ENCODE peak calls at places on chromosomes 4 and X, in five cellular contexts. One of them, this sample, is unnamed. For H3K4me1, the result is how much of the 10 kb centered on the place peaks cover.

GRCh38 chrX:19381326-19381725 is 37.6 kb downstream of the PDHA1 start:
- DNase-seq in A673: no peak
- DNase-seq in IMR-90: no peak
- DNase-seq in right lobe of liver: no peak
- DNase-seq in heart left ventricle: no peak
- DNase-seq in this sample: no peak

GRCh38 chr4:40750461-40751258 is 905 bp downstream of the NSUN7 start:
- DNase-seq in A673: peak
- DNase-seq in IMR-90: no peak
- DNase-seq in right lobe of liver: no peak
- DNase-seq in heart left ventricle: no peak
- DNase-seq in this sample: no peak

GRCh38 chr4:48093949-48094550 is 40.0 kb downstream of the TXK start:
- DNase-seq in right lobe of liver: no peak
- DNase-seq in heart left ventricle: no peak
- DNase-seq in A673: peak
- DNase-seq in IMR-90: peak
- DNase-seq in this sample: no peak

GRCh38 chrX:153926863-153927685 is 1.0 kb upstream of the ARHGAP4 start:
- DNase-seq in A673: peak
- DNase-seq in right lobe of liver: peak
- DNase-seq in heart left ventricle: peak
- DNase-seq in IMR-90: peak
- DNase-seq in this sample: no peak

GRCh38 chr4:93751410-93751809 is 77.1 kb upstream of the ATOH1 start:
- DNase-seq in A673: no peak
- DNase-seq in heart left ventricle: no peak
- DNase-seq in right lobe of liver: no peak
- DNase-seq in IMR-90: no peak
- DNase-seq in this sample: no peak

GRCh38 chr4:138835833-138836521 is 179.6 kb upstream of the NOCT start:
- DNase-seq in IMR-90: peak
- DNase-seq in right lobe of liver: peak
- DNase-seq in heart left ventricle: peak
- DNase-seq in A673: peak
- DNase-seq in this sample: no peak

GRCh38 chr4:145130130-145130529 is 32.0 kb downstream of the ABCE1 start:
- DNase-seq in heart left ventricle: no peak
- DNase-seq in A673: no peak
- DNase-seq in IMR-90: no peak
- DNase-seq in right lobe of liver: no peak
- DNase-seq in this sample: no peak

GRCh38 chrX:153762636-153763173 is 1.3 kb upstream of the PLXNB3 start:
- DNase-seq in A673: no peak
- DNase-seq in heart left ventricle: no peak
- DNase-seq in IMR-90: no peak
- DNase-seq in right lobe of liver: peak
- DNase-seq in this sample: no peak

GRCh38 chrX:106302304-106302703 is 134.2 kb downstream of the PWWP3B start:
- DNase-seq in right lobe of liver: no peak
- DNase-seq in A673: no peak
- DNase-seq in heart left ventricle: no peak
- DNase-seq in IMR-90: no peak
- DNase-seq in this sample: no peak

GRCh38 chr4:76216521-76216920 is 2.9 kb upstream of the SCARB2 start:
- DNase-seq in A673: no peak
- DNase-seq in heart left ventricle: no peak
- DNase-seq in right lobe of liver: no peak
- DNase-seq in IMR-90: no peak
- DNase-seq in this sample: no peak

GRCh38 chr4:16722386-16722785 is 176.1 kb downstream of the LDB2 start:
- DNase-seq in right lobe of liver: no peak
- DNase-seq in A673: no peak
- DNase-seq in IMR-90: no peak
- DNase-seq in heart left ventricle: no peak
- DNase-seq in this sample: no peak

GRCh38 chrX:47574096-47574553 is 8.1 kb upstream of the TIMP1 start:
- DNase-seq in heart left ventricle: no peak
- DNase-seq in A673: no peak
- DNase-seq in IMR-90: no peak
- DNase-seq in right lobe of liver: no peak
- DNase-seq in this sample: no peak

GRCh38 chrX:81414630-81415029 is 212.7 kb downstream of the SH3BGRL start:
- DNase-seq in IMR-90: no peak
- DNase-seq in right lobe of liver: no peak
- DNase-seq in A673: peak
- DNase-seq in heart left ventricle: no peak
- DNase-seq in this sample: no peak

GRCh38 chr4:80192937-80193336 is 4.4 kb upstream of the PRDM8 start:
- DNase-seq in IMR-90: peak
- DNase-seq in right lobe of liver: no peak
- DNase-seq in heart left ventricle: no peak
- DNase-seq in A673: no peak
- DNase-seq in this sample: no peak

GRCh38 chr4:183329954-183330742 is 7.9 kb upstream of the CLDN24 start:
- DNase-seq in right lobe of liver: no peak
- DNase-seq in heart left ventricle: no peak
- DNase-seq in IMR-90: no peak
- DNase-seq in A673: no peak
- DNase-seq in this sample: no peak

DNA sequence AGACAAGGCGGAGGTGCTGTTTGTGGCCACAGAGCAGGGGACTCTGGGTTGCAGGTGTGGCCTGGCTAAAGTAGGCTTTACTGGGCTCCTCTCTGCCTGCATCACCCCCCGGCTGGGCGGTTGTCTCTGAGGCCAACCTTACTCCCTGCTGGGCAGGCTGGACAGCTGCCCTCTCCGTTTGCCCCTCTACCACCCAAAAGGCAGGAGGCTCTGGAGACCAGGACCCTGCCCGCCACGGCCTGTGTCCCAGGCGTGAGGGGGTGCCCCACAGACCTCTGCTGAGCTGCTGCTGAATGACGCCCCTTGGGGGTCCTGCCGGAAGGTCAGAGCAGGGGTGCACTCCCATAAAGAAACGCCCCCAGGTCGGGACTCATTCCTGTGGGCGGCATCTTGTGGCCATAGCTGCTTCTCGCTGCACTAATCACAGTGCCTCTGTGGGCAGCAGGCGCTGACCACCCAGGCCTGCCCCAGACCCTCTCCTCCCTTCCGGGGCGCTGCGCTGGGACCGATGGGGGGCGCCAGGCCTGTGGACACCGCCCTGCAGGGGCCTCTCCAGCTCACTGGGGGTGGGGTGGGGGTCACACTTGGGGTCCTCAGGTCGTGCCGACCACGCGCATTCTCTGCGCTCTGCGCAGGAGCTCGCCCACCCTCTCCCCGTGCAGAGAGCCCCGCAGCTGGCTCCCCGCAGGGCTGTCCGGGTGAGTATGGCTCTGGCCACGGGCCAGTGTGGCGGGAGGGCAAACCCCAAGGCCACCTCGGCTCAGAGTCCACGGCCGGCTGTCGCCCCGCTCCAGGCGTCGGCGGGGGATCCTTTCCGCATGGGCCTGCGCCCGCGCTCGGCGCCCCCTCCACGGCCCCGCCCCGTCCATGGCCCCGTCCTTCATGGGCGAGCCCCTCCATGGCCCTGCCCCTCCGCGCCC is 920 bp downstream of the HTT-AS start:
- DNase-seq in right lobe of liver: peak
- DNase-seq in heart left ventricle: peak
- DNase-seq in A673: peak
- DNase-seq in IMR-90: no peak
- DNase-seq in this sample: no peak
- TF ChIP-seq CTCF in right lobe of liver: no peak
- TF ChIP-seq CTCF in heart left ventricle: no peak
- TF ChIP-seq CTCF in A673: no peak
- TF ChIP-seq CTCF in IMR-90: no peak
- TF ChIP-seq CTCF in this sample: no peak

GRCh38 chr4:30844861-30845582 is 124.9 kb downstream of the PCDH7 start:
- DNase-seq in heart left ventricle: no peak
- DNase-seq in IMR-90: no peak
- DNase-seq in right lobe of liver: no peak
- DNase-seq in A673: peak
- DNase-seq in this sample: no peak

GRCh38 chr4:30842689-30843088 is 122.5 kb downstream of the PCDH7 start:
- DNase-seq in right lobe of liver: no peak
- DNase-seq in heart left ventricle: no peak
- DNase-seq in IMR-90: no peak
- DNase-seq in A673: no peak
- DNase-seq in this sample: no peak

GRCh38 chr4:30847157-30847556 is 127.0 kb downstream of the PCDH7 start:
- DNase-seq in heart left ventricle: no peak
- DNase-seq in right lobe of liver: no peak
- DNase-seq in A673: no peak
- DNase-seq in IMR-90: peak
- DNase-seq in this sample: no peak

GRCh38 chr4:30842142-30842541 is 122.0 kb downstream of the PCDH7 start:
- DNase-seq in IMR-90: no peak
- DNase-seq in right lobe of liver: no peak
- DNase-seq in heart left ventricle: no peak
- DNase-seq in A673: no peak
- DNase-seq in this sample: no peak

DNA sequence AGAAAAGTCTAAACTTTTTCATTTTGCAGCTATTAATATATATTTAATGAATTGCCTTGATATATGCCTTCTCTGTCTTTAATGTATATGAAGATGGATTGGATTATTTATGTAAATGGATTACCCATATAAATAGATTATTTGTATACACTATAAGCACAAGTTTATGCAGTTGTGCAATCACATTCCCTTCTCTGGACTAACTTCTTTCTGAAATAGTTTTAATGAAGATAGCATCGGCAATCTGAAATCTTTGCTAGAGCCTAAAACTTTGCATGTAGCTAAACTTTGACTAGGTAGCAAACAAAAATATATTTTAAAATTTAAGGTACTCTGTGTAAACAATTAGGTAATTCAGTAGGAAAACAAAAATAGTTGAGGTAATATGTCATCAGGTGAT is 127.8 kb downstream of the PCDH7 start:
- DNase-seq in heart left ventricle: no peak
- DNase-seq in IMR-90: no peak
- DNase-seq in right lobe of liver: no peak
- DNase-seq in A673: no peak
- DNase-seq in this sample: no peak
- H3K4me1 ChIP-seq in heart left ventricle: under half
- H3K4me1 ChIP-seq in IMR-90: under half
- H3K4me1 ChIP-seq in right lobe of liver: under half
- H3K4me1 ChIP-seq in A673: under half
- H3K4me1 ChIP-seq in this sample: under half

GRCh38 chr4:189301692-189302091 is 639.0 kb upstream of the FRG1 start:
- DNase-seq in A673: no peak
- DNase-seq in heart left ventricle: no peak
- DNase-seq in IMR-90: no peak
- DNase-seq in right lobe of liver: no peak
- DNase-seq in this sample: no peak
- TF ChIP-seq CTCF in A673: no peak
- TF ChIP-seq CTCF in heart left ventricle: no peak
- TF ChIP-seq CTCF in IMR-90: no peak
- TF ChIP-seq CTCF in right lobe of liver: no peak
- TF ChIP-seq CTCF in this sample: no peak

GRCh38 chr4:143186202-143186601 is 1.5 kb downstream of the USP38 start:
- DNase-seq in heart left ventricle: no peak
- DNase-seq in A673: no peak
- DNase-seq in IMR-90: peak
- DNase-seq in right lobe of liver: no peak
- DNase-seq in this sample: no peak

GRCh38 chr4:143185253-143186107 is 763 bp downstream of the USP38 start:
- DNase-seq in heart left ventricle: peak
- DNase-seq in right lobe of liver: peak
- DNase-seq in IMR-90: peak
- DNase-seq in A673: no peak
- DNase-seq in this sample: no peak

GRCh38 chr4:143184503-143185252 is at the start of gene USP38:
- DNase-seq in A673: peak
- DNase-seq in IMR-90: peak
- DNase-seq in heart left ventricle: peak
- DNase-seq in right lobe of liver: peak
- DNase-seq in this sample: peak

GRCh38 chr4:143188325-143189088 is 3.8 kb downstream of the USP38 start:
- DNase-seq in right lobe of liver: no peak
- DNase-seq in IMR-90: no peak
- DNase-seq in heart left ventricle: no peak
- DNase-seq in A673: no peak
- DNase-seq in this sample: no peak

GRCh38 chr4:143186634-143187033 is 1.9 kb downstream of the USP38 start:
- DNase-seq in A673: no peak
- DNase-seq in heart left ventricle: no peak
- DNase-seq in IMR-90: no peak
- DNase-seq in right lobe of liver: no peak
- DNase-seq in this sample: no peak
- H3K4me1 ChIP-seq in A673: under half
- H3K4me1 ChIP-seq in heart left ventricle: half or more
- H3K4me1 ChIP-seq in IMR-90: under half
- H3K4me1 ChIP-seq in right lobe of liver: under half
- H3K4me1 ChIP-seq in this sample: under half

GRCh38 chr4:68589790-68590189 is 13.7 kb upstream of the UGT2B17 start:
- DNase-seq in IMR-90: no peak
- DNase-seq in heart left ventricle: no peak
- DNase-seq in right lobe of liver: no peak
- DNase-seq in A673: no peak
- DNase-seq in this sample: no peak

GRCh38 chr4:68594678-68595077 is 18.6 kb upstream of the UGT2B17 start:
- DNase-seq in A673: no peak
- DNase-seq in IMR-90: no peak
- DNase-seq in heart left ventricle: no peak
- DNase-seq in right lobe of liver: no peak
- DNase-seq in this sample: no peak

GRCh38 chr4:68592673-68593072 is 16.6 kb upstream of the UGT2B17 start:
- DNase-seq in IMR-90: no peak
- DNase-seq in heart left ventricle: no peak
- DNase-seq in A673: no peak
- DNase-seq in right lobe of liver: no peak
- DNase-seq in this sample: no peak

GRCh38 chr4:68591204-68591603 is 15.1 kb upstream of the UGT2B17 start:
- DNase-seq in heart left ventricle: no peak
- DNase-seq in A673: no peak
- DNase-seq in IMR-90: no peak
- DNase-seq in right lobe of liver: no peak
- DNase-seq in this sample: no peak
- TF ChIP-seq CTCF in heart left ventricle: no peak
- TF ChIP-seq CTCF in A673: no peak
- TF ChIP-seq CTCF in IMR-90: no peak
- TF ChIP-seq CTCF in right lobe of liver: no peak
- TF ChIP-seq CTCF in this sample: no peak

GRCh38 chrX:103704863-103705262 is 5.8 kb upstream of the TMEM31 start:
- DNase-seq in IMR-90: no peak
- DNase-seq in A673: no peak
- DNase-seq in heart left ventricle: no peak
- DNase-seq in right lobe of liver: no peak
- DNase-seq in this sample: no peak

GRCh38 chrX:103710609-103711008 is at the start of gene TMEM31:
- DNase-seq in A673: no peak
- DNase-seq in heart left ventricle: no peak
- DNase-seq in IMR-90: no peak
- DNase-seq in right lobe of liver: no peak
- DNase-seq in this sample: no peak
- H3K4me1 ChIP-seq in A673: under half
- H3K4me1 ChIP-seq in heart left ventricle: under half
- H3K4me1 ChIP-seq in IMR-90: under half
- H3K4me1 ChIP-seq in right lobe of liver: under half
- H3K4me1 ChIP-seq in this sample: under half